ENCODE peak calls at places on chromosome 18, in four cellular contexts. V, B, I and E are unnamed samples.

GRCh38 chr18:79595876-79596374 is 83.7 kb upstream of the CTDP1 start:
- DNase-seq in V (no peak), B (no peak), I (no peak), E (no peak)

GRCh38 chr18:46324556-46324955 is 220.4 kb downstream of the HAUS1 start:
- DNase-seq in V (no peak), B (peak; percentile 40), I (peak; percentile 49), E (no peak)

GRCh38 chr18:37270046-37270665 is 295.4 kb downstream of the CELF4 start:
- DNase-seq in V (peak; percentile 38), B (peak; percentile 84), I (peak; percentile 22), E (no peak)

GRCh38 chr18:37452697-37453385 is 112.8 kb downstream of the CELF4 start:
- DNase-seq in V (no peak), B (peak; percentile 71), I (no peak), E (peak; percentile 6)

GRCh38 chr18:4108016-4108415 is 347.1 kb downstream of the DLGAP1 start:
- DNase-seq in V (no peak), B (no peak), I (no peak), E (no peak)

GRCh38 chr18:11970466-11971220 is 10.7 kb upstream of the IMPA2 start:
- DNase-seq in V (no peak), B (no peak), I (no peak), E (no peak)

GRCh38 chr18:72697706-72698105 is 153.6 kb upstream of the CBLN2 start:
- DNase-seq in V (no peak), B (no peak), I (no peak), E (no peak)

GRCh38 chr18:3710712-3711269 is 260.8 kb downstream of the TGIF1 start:
- DNase-seq in V (no peak), B (peak; percentile 52), I (peak; percentile 78), E (no peak)

GRCh38 chr18:76348267-76349066 is 146.6 kb downstream of the ZNF516 start:
- DNase-seq in V (no peak), B (no peak), I (no peak), E (no peak)

GRCh38 chr18:25817571-25818237 is 272.7 kb downstream of the SS18 start:
- DNase-seq in V (no peak), B (no peak), I (no peak), E (no peak)

GRCh38 chr18:52254367-52254766 is 85.6 kb upstream of the DCC start:
- DNase-seq in V (no peak), B (no peak), I (no peak), E (no peak)

GRCh38 chr18:34947711-34948125 is 93.5 kb upstream of the MAPRE2 start:
- DNase-seq in V (no peak), B (no peak), I (peak; percentile 54), E (no peak)

GRCh38 chr18:67217551-67218166 is 298.9 kb downstream of the DSEL start:
- DNase-seq in V (peak; percentile 23), B (peak; percentile 81), I (peak; percentile 44), E (no peak)

GRCh38 chr18:77899972-77900754 is 650.5 kb downstream of the GALR1 start:
- DNase-seq in V (no peak), B (peak; percentile 84), I (peak; percentile 33), E (no peak)

GRCh38 chr18:76615065-76615733 is 120.2 kb upstream of the ZNF516 start:
- DNase-seq in V (no peak), B (no peak), I (no peak), E (no peak)

GRCh38 chr18:35949903-35950627 is 22.4 kb upstream of the RMP24 start:
- DNase-seq in V (peak; percentile 40), B (peak; percentile 82), I (peak; percentile 59), E (no peak)

GRCh38 chr18:30623401-30624065 is 419.0 kb downstream of the DSC3 start:
- DNase-seq in V (no peak), B (no peak), I (no peak), E (no peak)

GRCh38 chr18:3479978-3480377 is 30.0 kb downstream of the TGIF1 start:
- DNase-seq in V (no peak), B (no peak), I (no peak), E (no peak)

GRCh38 chr18:76970749-76971148 is 148.4 kb downstream of the ZNF236 start:
- DNase-seq in V (no peak), B (no peak), I (no peak), E (no peak)

GRCh38 chr18:49584431-49584830 is 22.6 kb downstream of the LIPG start:
- DNase-seq in V (no peak), B (no peak), I (no peak), E (no peak)

GRCh38 chr18:3994061-3994687 is 460.9 kb downstream of the DLGAP1 start:
- DNase-seq in V (no peak), B (no peak), I (no peak), E (no peak)

GRCh38 chr18:11040823-11041712 is 108.3 kb downstream of the PIEZO2 start:
- DNase-seq in V (peak; percentile 36), B (peak; percentile 72), I (peak; percentile 26), E (no peak)

GRCh38 chr18:32469190-32469611 is 1.5 kb downstream of the GAREM1 start:
- DNase-seq in V (peak; percentile 29), B (peak; percentile 58), I (peak; percentile 42), E (no peak)

GRCh38 chr18:39487932-39488331 is 1922.3 kb upstream of the CELF4 start:
- DNase-seq in V (no peak), B (peak; percentile 10), I (no peak), E (no peak)

GRCh38 chr18:29164993-29165599 is 988.2 kb upstream of the CDH2 start:
- DNase-seq in V (no peak), B (no peak), I (peak; percentile 57), E (no peak)

GRCh38 chr18:32391126-32391525 is 79.6 kb downstream of the GAREM1 start:
- DNase-seq in V (no peak), B (no peak), I (no peak), E (no peak)

GRCh38 chr18:22165049-22165602 is 4.3 kb upstream of the GATA6 start:
- DNase-seq in V (no peak), B (peak; percentile 21), I (no peak), E (no peak)

GRCh38 chr18:3454365-3455089 is 4.6 kb downstream of the TGIF1 start:
- DNase-seq in V (peak; percentile 48), B (peak; percentile 70), I (peak; percentile 80), E (no peak)

GRCh38 chr18:58218111-58218510 is 174.1 kb downstream of the NEDD4L start:
- DNase-seq in V (no peak), B (no peak), I (peak; percentile 42), E (no peak)

GRCh38 chr18:21672868-21673267 is 31.7 kb downstream of the ABHD3 start:
- DNase-seq in V (peak; percentile 31), B (peak; percentile 83), I (peak; percentile 79), E (peak; percentile 59)

GRCh38 chr18:13797157-13797611 is 26.8 kb upstream of the MC5R start:
- DNase-seq in V (no peak), B (no peak), I (no peak), E (peak; percentile 48)

GRCh38 chr18:12772111-12772510 is 69.3 kb downstream of the PSMG2 start:
- DNase-seq in V (no peak), B (no peak), I (no peak), E (no peak)

GRCh38 chr18:37547196-37547595 is 18.4 kb downstream of the CELF4 start:
- DNase-seq in V (no peak), B (no peak), I (no peak), E (no peak)

GRCh38 chr18:28357785-28358401 is 181.0 kb upstream of the CDH2 start:
- DNase-seq in V (no peak), B (no peak), I (peak; percentile 16), E (no peak)

GRCh38 chr18:48022531-48023330 is 92.3 kb upstream of the SMAD2 start:
- DNase-seq in V (no peak), B (peak; percentile 76), I (peak; percentile 82), E (no peak)

GRCh38 chr18:48022021-48022420 is 91.6 kb upstream of the SMAD2 start:
- DNase-seq in V (no peak), B (no peak), I (no peak), E (no peak)

GRCh38 chr18:48024009-48024512 is 93.6 kb upstream of the SMAD2 start:
- DNase-seq in V (no peak), B (no peak), I (no peak), E (no peak)

GRCh38 chr18:48024891-48025660 is 94.6 kb upstream of the SMAD2 start:
- DNase-seq in V (no peak), B (no peak), I (no peak), E (no peak)

DNA sequence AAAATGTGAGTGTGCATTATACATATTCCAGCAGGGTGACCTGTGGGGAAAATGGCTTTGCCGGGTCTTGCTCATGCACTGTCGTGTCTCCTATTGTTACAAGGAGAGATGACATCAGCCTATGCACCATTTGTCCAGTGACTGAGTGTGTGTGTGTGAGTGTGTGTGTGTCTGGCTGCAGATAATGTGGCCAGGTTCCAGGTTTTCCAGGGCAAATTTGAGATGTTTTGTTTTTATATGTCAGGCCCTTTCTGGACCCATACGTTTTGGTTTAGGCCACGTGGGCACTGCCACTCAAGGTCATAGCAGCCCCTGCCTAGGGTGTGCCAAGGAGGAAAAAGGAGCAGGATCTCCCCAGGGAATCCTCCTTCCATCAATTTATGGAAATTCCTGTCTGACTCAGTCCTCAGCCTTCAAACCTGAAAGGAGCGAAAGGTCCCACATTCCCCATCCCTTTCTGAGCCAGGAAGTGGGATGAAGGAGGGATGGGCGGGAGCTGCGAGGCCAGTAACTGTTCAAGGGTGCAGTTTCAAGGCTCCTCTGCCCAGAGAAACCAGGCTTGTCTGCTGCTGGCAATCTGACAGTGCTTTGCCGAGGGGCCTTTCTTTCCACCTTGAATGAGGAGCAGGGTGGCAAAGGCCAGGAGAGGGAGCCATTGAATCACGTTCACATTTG is 93.0 kb upstream of the SMAD2 start:
- DNase-seq in V (peak; percentile 40), B (peak; percentile 77), I (peak; percentile 76), E (peak; percentile 74)
- H3K27ac ChIP-seq in V (no peak overlapping the region), B (no peak overlapping the region), I (peak overlapping the region; percentile 81), E (peak overlapping the region; percentile 49)

DNA sequence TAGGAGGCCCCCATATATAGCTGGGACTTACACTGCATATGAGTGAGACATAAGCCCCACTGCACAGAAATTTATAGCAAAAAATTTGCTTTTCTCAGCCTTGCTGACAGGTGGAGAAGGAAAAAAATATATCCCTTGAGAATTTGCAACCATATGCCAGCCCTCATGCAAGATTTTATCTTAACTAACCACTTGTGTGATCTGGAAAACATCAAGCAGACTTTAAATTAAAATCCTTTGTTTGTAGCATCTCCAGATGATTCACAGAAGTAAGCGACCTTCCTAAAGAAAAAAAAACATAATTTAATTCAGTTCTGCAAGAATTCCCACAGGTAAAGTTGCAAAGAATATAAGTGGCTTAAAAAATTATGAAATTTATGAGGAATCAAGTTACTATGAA is 288.1 kb downstream of the BCL2 start:
- DNase-seq in V (no peak), B (no peak), I (no peak), E (no peak)
- H3K27ac ChIP-seq in V (no peak overlapping the region), B (no peak overlapping the region), I (no peak overlapping the region), E (no peak overlapping the region)

DNA sequence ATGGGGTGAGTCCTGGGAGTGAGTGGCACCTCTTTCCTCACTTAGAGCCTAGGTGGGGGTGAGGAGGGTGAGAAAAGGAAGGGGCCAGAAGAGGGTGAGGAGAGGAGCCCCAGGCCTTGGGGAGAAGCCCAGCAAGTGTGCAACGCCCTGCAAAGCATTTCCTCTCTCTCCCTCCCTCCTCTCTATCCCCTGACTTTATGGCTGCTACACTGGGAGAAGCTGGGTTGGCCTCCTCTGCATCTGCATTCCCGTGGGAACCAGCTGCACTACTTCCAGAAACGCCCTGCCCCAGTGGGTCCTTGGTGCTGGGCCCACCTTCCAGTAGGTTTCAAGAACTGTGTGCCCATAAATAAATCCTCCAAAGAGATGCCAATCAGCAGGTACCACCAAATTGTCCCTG is 95.9 kb upstream of the BOD1L2 start:
- DNase-seq in V (no peak), B (no peak), I (no peak), E (no peak)
- H3K27ac ChIP-seq in V (no peak overlapping the region), B (peak overlapping the region; percentile 52), I (no peak overlapping the region), E (no peak overlapping the region)

GRCh38 chr18:23334569-23334968 is 118.5 kb upstream of the RIOK3 start:
- DNase-seq in V (no peak), B (no peak), I (no peak), E (no peak)
- H3K27ac ChIP-seq in V (no peak overlapping the region), B (no peak overlapping the region), I (no peak overlapping the region), E (no peak overlapping the region)